ENCODE peak calls at places on chromosome 7, in ten cellular contexts. S is NCI-H1694 treated with DMSO at 0.1 percent for 48 hours; T is left ventricle myocardium superior; V is uterus; P is HuH-7; E is stimulated activated CD8-positive, alpha-beta memory T cell treated with anti-CD3 and anti-CD28 coated beads, Interleukin-2, amount 100 ng/mL, for 1 hour; J is NCI-H1105; Q is Ammon's horn; U is body of pancreas; X is left kidney. G is an unnamed sample.

GRCh38 chr7:154765118-154765517 is 237.8 kb downstream of the PAXIP1 start:
- DNase-seq in V (no peak), U (no peak), E (no peak), P (no peak), J (no peak), S (no peak), X (no peak), Q (no peak), T (no peak), G (no peak)

GRCh38 chr7:132771301-132771730 is 195.0 kb upstream of the PLXNA4 start:
- DNase-seq in T (no peak), X (no peak), Q (no peak), V (no peak), P (no peak), E (no peak), U (no peak), J (no peak), S (no peak), G (no peak)

GRCh38 chr7:141113131-141113530 is 39.3 kb downstream of the TMEM178B start:
- DNase-seq in S (no peak), J (no peak), X (no peak), T (no peak), U (no peak), E (no peak), Q (no peak), P (no peak), V (no peak), G (no peak)

GRCh38 chr7:50281680-50282445 is 22.7 kb upstream of the IKZF1 start:
- DNase-seq in V (no peak), S (no peak), J (no peak), X (no peak), T (peak; percentile 40), Q (peak; percentile 34), U (no peak), E (no peak), P (no peak), G (no peak)

GRCh38 chr7:24980695-24981543 is 941 bp upstream of the OSBPL3 start:
- DNase-seq in X (peak; percentile 29), T (peak; percentile 43), S (no peak), U (peak; percentile 37), E (no peak), Q (no peak), J (no peak), V (peak; percentile 22), P (peak; percentile 34), G (no peak)

GRCh38 chr7:35038340-35038738 is 1.1 kb upstream of the DPY19L1 start:
- DNase-seq in J (no peak), T (no peak), U (no peak), V (no peak), P (no peak), X (peak; percentile 15), E (no peak), Q (no peak), S (no peak), G (no peak)

GRCh38 chr7:129457101-129457500 is 22.9 kb downstream of the STRIP2 start:
- DNase-seq in X (no peak), P (no peak), T (no peak), Q (no peak), U (no peak), E (no peak), S (no peak), J (no peak), V (no peak), G (no peak)

GRCh38 chr7:150340024-150340749 is 1.2 kb downstream of the RARRES2 start:
- DNase-seq in U (peak; percentile 80), S (no peak), E (no peak), X (peak; percentile 71), P (no peak), Q (no peak), V (peak; percentile 55), J (no peak), T (peak; percentile 79), G (no peak)

GRCh38 chr7:51455513-51455912 is 138.9 kb upstream of the COBL start:
- DNase-seq in E (no peak), J (no peak), V (no peak), S (no peak), Q (no peak), U (no peak), X (no peak), T (no peak), P (no peak), G (no peak)

G was measured in SHP77.